ENCODE peak calls at places on chromosomes 12 and 14, in six cellular contexts. N is cardiac muscle cell; T is CD4-positive, CD25-positive, alpha-beta regulatory T cell; G is heart right ventricle; R is mammary epithelial cell; E is aorta. O is an unnamed sample. For H3K27me3 and H3K4me1, the result is how much of the 10 kb centered on the place peaks cover.

GRCh38 chr12:106392746-106393145 is 35.2 kb downstream of the POLR3B start:
- DNase-seq in N (no peak), T (no peak), G (no peak), R (no peak), E (no peak), O (no peak)

GRCh38 chr14:30710870-30711269 is 88.8 kb downstream of the SCFD1 start:
- DNase-seq in N (no peak), T (no peak), G (no peak), R (no peak), E (no peak), O (no peak)

GRCh38 chr12:87995581-87996178 is 33.5 kb downstream of the C12orf50 start:
- DNase-seq in N (peak), T (no peak), G (peak), R (peak), E (peak), O (peak)

GRCh38 chr14:101181717-101182313 is 278.3 kb upstream of the RTL1 start:
- DNase-seq in N (no peak), T (no peak), G (no peak), R (no peak), E (no peak), O (no peak)

GRCh38 chr12:64528616-64529015 is 76.7 kb downstream of the TBK1 start:
- DNase-seq in N (no peak), T (no peak), G (no peak), R (no peak), E (no peak), O (no peak)

GRCh38 chr12:40583743-40584142 is 108.5 kb upstream of the CNTN1 start:
- DNase-seq in N (no peak), T (no peak), G (no peak), R (no peak), E (no peak), O (no peak)

GRCh38 chr14:50085570-50086315 is 30.6 kb downstream of the VCPKMT start:
- DNase-seq in N (peak), T (no peak), G (no peak), R (peak), E (no peak), O (no peak)

GRCh38 chr12:66197413-66198055 is 8.5 kb downstream of the IRAK3 start:
- DNase-seq in N (peak), T (no peak), G (no peak), R (no peak), E (no peak), O (no peak)

GRCh38 chr14:70646705-70647104 is 5.0 kb downstream of the TTC9 start:
- DNase-seq in N (no peak), T (no peak), G (no peak), R (no peak), E (no peak), O (no peak)

GRCh38 chr12:89368386-89368785 is 16.1 kb upstream of the DUSP6 start:
- DNase-seq in N (no peak), T (no peak), G (no peak), R (no peak), E (no peak), O (no peak)

GRCh38 chr12:106113042-106113441 is 25.7 kb downstream of the NUAK1 start:
- DNase-seq in N (peak), T (no peak), G (no peak), R (peak), E (no peak), O (no peak)

GRCh38 chr12:113996026-113996425 is 29.9 kb upstream of the RBM19 start:
- DNase-seq in N (no peak), T (no peak), G (no peak), R (no peak), E (no peak), O (no peak)

GRCh38 chr14:102789349-102789748 is 12.1 kb downstream of the TRAF3 start:
- DNase-seq in N (no peak), T (no peak), G (no peak), R (no peak), E (no peak), O (no peak)

GRCh38 chr14:30791522-30792351 is 82.6 kb upstream of the COCH start:
- DNase-seq in N (no peak), T (no peak), G (no peak), R (no peak), E (no peak), O (no peak)

GRCh38 chr12:20624718-20625117 is 70.4 kb upstream of the SLCO1C1 start:
- DNase-seq in N (peak), T (no peak), G (no peak), R (no peak), E (no peak), O (no peak)

GRCh38 chr14:90774316-90774715 is 41.9 kb downstream of the TTC7B start:
- DNase-seq in N (no peak), T (no peak), G (no peak), R (no peak), E (no peak), O (no peak)

GRCh38 chr12:65430571-65431306 is 152.3 kb downstream of the MSRB3 start:
- DNase-seq in N (peak), T (no peak), G (no peak), R (peak), E (no peak), O (no peak)

GRCh38 chr14:50003213-50004021 is 110.5 kb downstream of the ARF6 start:
- DNase-seq in N (peak), T (peak), G (peak), R (peak), E (peak), O (peak)

GRCh38 chr14:71472281-71472960 is 459.8 kb upstream of the RGS6 start:
- DNase-seq in N (peak), T (no peak), G (no peak), R (no peak), E (no peak), O (no peak)

GRCh38 chr12:124917841-124918621 is 3.6 kb upstream of the UBC start:
- DNase-seq in N (no peak), T (no peak), G (no peak), R (peak), E (peak), O (peak)

DNA sequence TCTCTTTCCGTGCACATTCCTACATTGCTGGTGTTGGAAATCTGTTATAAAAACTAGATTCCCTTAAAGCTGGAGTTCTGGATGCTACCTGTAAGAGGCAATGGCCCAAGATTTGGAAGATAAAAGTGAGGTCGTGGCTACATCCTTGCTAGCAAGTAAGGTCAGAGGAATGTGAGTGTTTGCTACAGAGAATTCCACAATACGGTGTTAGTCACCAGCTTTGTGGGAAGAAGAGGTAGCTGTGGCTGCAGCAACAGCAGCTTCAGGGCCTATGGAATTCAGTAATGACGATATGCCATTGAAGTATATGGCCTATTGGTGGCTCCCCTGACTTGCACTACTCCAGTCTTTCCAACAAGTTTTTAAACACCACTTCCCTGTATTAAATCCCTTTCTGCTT is 227.7 kb upstream of the TMEM260 start:
- DNase-seq in N (peak), T (no peak), G (no peak), R (peak), E (no peak), O (no peak)
- H3K27me3 ChIP-seq in N (under half), T (under half), G (under half), R (under half), E (under half), O (under half)

GRCh38 chr14:65333926-65334687 is 78.4 kb upstream of the FUT8 start:
- DNase-seq in N (peak), T (no peak), G (peak), R (no peak), E (no peak), O (no peak)
- H3K4me3 ChIP-seq in N (no peak), T (no peak), G (no peak), R (no peak), E (no peak), O (no peak)

DNA sequence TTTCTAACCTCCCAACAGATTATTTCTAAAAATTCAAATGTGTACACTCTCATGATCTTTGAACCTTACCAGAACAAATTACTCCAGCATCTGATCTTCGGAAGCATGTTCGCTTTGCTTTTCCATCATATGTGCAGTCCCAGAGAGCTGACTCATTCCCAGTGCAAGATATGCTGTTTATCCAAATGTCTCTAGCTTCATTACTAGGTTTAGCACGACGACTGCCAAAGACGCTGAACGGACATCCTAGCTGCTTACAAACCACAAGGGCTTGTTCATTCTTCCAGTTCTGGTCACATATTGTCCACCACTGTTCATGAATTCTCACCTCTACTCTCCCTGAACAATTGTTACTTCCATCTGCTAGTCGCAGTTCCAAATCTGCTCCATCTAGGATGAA is 40.5 kb downstream of the CD163L1 start:
- DNase-seq in N (no peak), T (no peak), G (no peak), R (no peak), E (no peak), O (no peak)
- H3K4me1 ChIP-seq in N (under half), T (under half), G (under half), R (under half), E (under half), O (under half)

GRCh38 chr14:78182722-78183121 is 12.5 kb downstream of the NRXN3 start:
- DNase-seq in N (no peak), T (no peak), G (no peak), R (no peak), E (no peak), O (no peak)
- H3K27me3 ChIP-seq in N (under half), T (under half), G (under half), R (under half), E (under half), O (under half)

GRCh38 chr12:1445807-1446206 is 148.6 kb downstream of the FBXL14 start:
- DNase-seq in N (no peak), T (no peak), G (no peak), R (no peak), E (no peak), O (no peak)
- H3K4me3 ChIP-seq in N (no peak), T (no peak), G (no peak), R (no peak), E (no peak), O (no peak)

GRCh38 chr12:90871697-90872096 is 83.3 kb downstream of the CCER1 start:
- DNase-seq in N (no peak), T (no peak), G (no peak), R (no peak), E (no peak), O (no peak)
- H3K4me1 ChIP-seq in N (under half), T (under half), G (under half), R (under half), E (under half), O (under half)

DNA sequence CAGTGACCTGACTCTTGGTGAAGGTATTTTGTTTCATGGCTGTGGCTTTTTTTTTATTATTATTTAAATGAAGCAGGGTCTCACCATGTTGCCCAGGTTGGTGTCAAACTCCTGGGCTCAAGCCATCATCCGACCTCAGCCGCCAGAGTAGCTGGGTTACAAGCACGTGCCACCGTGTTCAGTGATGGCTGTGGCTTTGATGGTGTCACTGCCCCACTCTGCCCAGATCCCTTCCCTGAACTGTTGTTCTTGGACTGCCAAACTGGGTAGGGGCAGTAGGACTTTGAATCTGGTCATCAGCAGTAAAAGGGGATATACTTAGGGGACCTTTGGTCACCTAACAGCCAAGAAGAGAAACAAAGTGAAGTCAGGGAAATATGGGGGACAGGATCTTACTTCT is 19.4 kb downstream of the B4GALNT3 start:
- DNase-seq in N (no peak), T (no peak), G (no peak), R (no peak), E (no peak), O (no peak)
- H3K27me3 ChIP-seq in N (under half), T (under half), G (under half), R (under half), E (under half), O (under half)

O was measured in pancreas.